ENCODE peak calls at places on chromosomes 6 and 20, in eight cellular contexts. F is NCI-H187; B is stimulated activated CD4-positive, alpha-beta T cell treated with anti-CD3 and anti-CD28 coated beads, Interleukin-12 subunit alpha, Interleukin-12 subunit beta, amount 100 ng/mL, for 4 hours; N is SHP77 treated with DMSO at 0.1 percent for 48 hours; K is ascending aorta; V is aorta; I is activated CD4-positive, alpha-beta T cell treated with anti-CD3 and anti-CD28 coated beads, Interleukin-2, amount 50 U/mL, for 1 hour; C is AG04450. E is an unnamed sample.

GRCh38 chr6:14924126-14925024 is 321.5 kb upstream of the JARID2 start:
- DNase-seq in C (peak; percentile 23), F (peak; percentile 51), K (peak; percentile 58), B (no peak), N (peak; percentile 72), V (no peak), I (no peak), E (no peak)

GRCh38 chr6:47598367-47598766 is 100.0 kb upstream of the ADGRF4 start:
- DNase-seq in C (no peak), I (no peak), K (no peak), V (no peak), N (no peak), F (no peak), B (no peak), E (no peak)

GRCh38 chr6:154252676-154253075 is 103.9 kb downstream of the IPCEF1 start:
- DNase-seq in N (no peak), V (no peak), C (no peak), B (no peak), F (no peak), I (no peak), K (no peak), E (no peak)

GRCh38 chr20:64065062-64065972 is 2.3 kb downstream of the TCEA2 start:
- DNase-seq in I (no peak), N (no peak), K (no peak), V (no peak), B (no peak), C (no peak), F (no peak), E (no peak)

GRCh38 chr6:167825759-167826229 is 917 bp upstream of the AFDN start:
- DNase-seq in N (no peak), I (peak; percentile 18), F (peak; percentile 16), C (no peak), V (peak; percentile 62), B (peak; percentile 18), K (peak; percentile 71), E (no peak)

GRCh38 chr20:235891-236290 is 8.8 kb downstream of the DEFB129 start:
- DNase-seq in V (no peak), F (no peak), N (no peak), K (no peak), I (no peak), C (no peak), B (no peak), E (no peak)

GRCh38 chr6:17938885-17939284 is 48.5 kb downstream of the KIF13A start:
- DNase-seq in I (no peak), K (no peak), B (no peak), C (no peak), V (no peak), N (no peak), F (no peak), E (no peak)

GRCh38 chr6:127855542-127856159 is 45.2 kb downstream of the THEMIS start:
- DNase-seq in I (peak; percentile 46), V (no peak), B (peak; percentile 37), N (no peak), F (no peak), K (no peak), C (no peak), E (peak; percentile 2)

GRCh38 chr6:132768051-132768517 is 10.4 kb upstream of the VNN2 start:
- DNase-seq in B (no peak), F (no peak), I (no peak), K (no peak), C (no peak), V (peak; percentile 64), N (peak; percentile 16), E (no peak)

GRCh38 chr6:109344226-109344625 is 38.0 kb downstream of the CD164 start:
- DNase-seq in V (no peak), I (no peak), K (no peak), F (no peak), C (no peak), B (no peak), N (no peak), E (no peak)

GRCh38 chr6:153511896-153512496 is 380.9 kb upstream of the RGS17 start:
- DNase-seq in F (no peak), B (no peak), V (no peak), N (no peak), I (no peak), K (no peak), C (peak; percentile 6), E (peak; percentile 0)

GRCh38 chr6:128919831-128920230 is 36.9 kb downstream of the LAMA2 start:
- DNase-seq in K (no peak), C (no peak), V (no peak), I (no peak), N (no peak), F (no peak), B (no peak), E (no peak)

GRCh38 chr20:60572991-60573390 is 614.8 kb downstream of the CDH26 start:
- DNase-seq in K (no peak), B (no peak), N (no peak), V (no peak), I (no peak), F (no peak), C (no peak), E (no peak)

GRCh38 chr20:58112017-58112781 is 116.3 kb downstream of the ANKRD60 start:
- DNase-seq in V (no peak), I (no peak), C (no peak), N (no peak), K (no peak), B (no peak), F (no peak), E (no peak)